ENCODE peak calls at places on chromosomes 7 and 10, in eight cellular contexts. F, S, I, E, G, T, L and U are unnamed samples.

GRCh38 chr10:6667679-6668270 is 87.7 kb upstream of the PRKCQ start:
- DNase-seq in F (peak; percentile 19), S (no peak), I (peak; percentile 24), E (no peak), G (peak; percentile 37), T (peak; percentile 23), L (peak; percentile 49), U (no peak)

GRCh38 chr10:80497187-80498038 is 40.3 kb upstream of the SH2D4B start:
- DNase-seq in F (no peak), S (peak; percentile 49), I (peak; percentile 70), E (peak; percentile 70), G (peak; percentile 50), T (no peak), L (no peak), U (no peak)

GRCh38 chr10:47026301-47027107 is 115.3 kb downstream of the PTPN20 start:
- DNase-seq in F (no peak), S (no peak), I (no peak), E (peak; percentile 48), G (no peak), T (no peak), L (no peak), U (no peak)

GRCh38 chr7:107966701-107967100 is 36.3 kb downstream of the LAMB1 start:
- DNase-seq in F (no peak), S (no peak), I (peak; percentile 96), E (no peak), G (peak; percentile 85), T (no peak), L (no peak), U (no peak)

GRCh38 chr10:72310241-72310633 is 36.5 kb downstream of the DDIT4 start:
- DNase-seq in F (no peak), S (no peak), I (no peak), E (no peak), G (peak; percentile 82), T (no peak), L (no peak), U (no peak)

GRCh38 chr10:80070068-80070467 is 8.4 kb upstream of the TMEM254 start:
- DNase-seq in F (no peak), S (no peak), I (no peak), E (no peak), G (no peak), T (no peak), L (no peak), U (no peak)

GRCh38 chr7:138705122-138705521 is 4.0 kb upstream of the SVOPL start:
- DNase-seq in F (no peak), S (no peak), I (no peak), E (peak; percentile 1), G (no peak), T (no peak), L (no peak), U (no peak)

GRCh38 chr7:93601363-93601762 is 26.8 kb upstream of the CALCR start:
- DNase-seq in F (no peak), S (no peak), I (no peak), E (no peak), G (peak; percentile 6), T (no peak), L (no peak), U (no peak)

GRCh38 chr10:46523119-46523880 is 33.2 kb downstream of the GPRIN2 start:
- DNase-seq in F (no peak), S (peak; percentile 51), I (peak; percentile 28), E (peak; percentile 82), G (peak; percentile 85), T (no peak), L (no peak), U (no peak)

GRCh38 chr10:14360515-14360914 is 29.8 kb upstream of the FRMD4A start:
- DNase-seq in F (no peak), S (no peak), I (no peak), E (no peak), G (no peak), T (no peak), L (no peak), U (no peak)

GRCh38 chr10:13089345-13089744 is 10.6 kb upstream of the OPTN start:
- DNase-seq in F (no peak), S (no peak), I (no peak), E (no peak), G (no peak), T (no peak), L (no peak), U (no peak)

GRCh38 chr10:51679841-51680240 is 19.6 kb downstream of the CSTF2T start:
- DNase-seq in F (no peak), S (no peak), I (no peak), E (no peak), G (no peak), T (no peak), L (no peak), U (no peak)

GRCh38 chr10:380313-380955 is 245.2 kb downstream of the ZMYND11 start:
- DNase-seq in F (no peak), S (no peak), I (no peak), E (no peak), G (no peak), T (no peak), L (no peak), U (no peak)

GRCh38 chr7:124208173-124208572 is 175.3 kb upstream of the TMEM229A start:
- DNase-seq in F (no peak), S (no peak), I (no peak), E (no peak), G (no peak), T (no peak), L (no peak), U (no peak)

GRCh38 chr10:97043563-97043855 is 142.2 kb downstream of the SLIT1 start:
- DNase-seq in F (no peak), S (no peak), I (no peak), E (no peak), G (no peak), T (no peak), L (no peak), U (no peak)

GRCh38 chr10:91740353-91740924 is 57.8 kb upstream of the TNKS2 start:
- DNase-seq in F (no peak), S (no peak), I (no peak), E (no peak), G (no peak), T (no peak), L (no peak), U (no peak)

GRCh38 chr10:36256166-36256565 is 614.1 kb upstream of the FZD8 start:
- DNase-seq in F (no peak), S (no peak), I (peak; percentile 75), E (no peak), G (no peak), T (no peak), L (no peak), U (no peak)

GRCh38 chr10:123146013-123146891 is 1.7 kb upstream of the HMX2 start:
- DNase-seq in F (no peak), S (no peak), I (no peak), E (no peak), G (no peak), T (no peak), L (no peak), U (peak; percentile 47)

GRCh38 chr7:40644454-40645188 is 509.8 kb downstream of the SUGCT start:
- DNase-seq in F (no peak), S (no peak), I (no peak), E (no peak), G (no peak), T (no peak), L (no peak), U (no peak)

GRCh38 chr7:110522751-110523200 is 568.2 kb upstream of the LRRN3 start:
- DNase-seq in F (no peak), S (no peak), I (no peak), E (no peak), G (peak; percentile 17), T (no peak), L (no peak), U (no peak)

GRCh38 chr10:75350791-75351190 is 50.8 kb downstream of the ZNF503 start:
- DNase-seq in F (no peak), S (no peak), I (peak; percentile 60), E (no peak), G (peak; percentile 49), T (no peak), L (no peak), U (no peak)

GRCh38 chr7:142808802-142809583 is 38.2 kb downstream of the PRSS2 start:
- DNase-seq in F (peak; percentile 87), S (no peak), I (no peak), E (no peak), G (peak; percentile 26), T (peak; percentile 93), L (peak; percentile 99), U (peak; percentile 73)

GRCh38 chr10:62584216-62584615 is 210.0 kb downstream of the ZNF365 start:
- DNase-seq in F (no peak), S (no peak), I (peak; percentile 99), E (no peak), G (peak; percentile 88), T (no peak), L (no peak), U (no peak)

GRCh38 chr7:155387066-155387620 is 70.8 kb upstream of the EN2 start:
- DNase-seq in F (no peak), S (no peak), I (no peak), E (no peak), G (no peak), T (no peak), L (no peak), U (no peak)

GRCh38 chr10:61973923-61974322 is 72.4 kb downstream of the ARID5B start:
- DNase-seq in F (no peak), S (no peak), I (no peak), E (no peak), G (no peak), T (no peak), L (peak; percentile 62), U (no peak)

GRCh38 chr10:71731791-71732190 is 12.2 kb upstream of the C10orf105 start:
- DNase-seq in F (no peak), S (no peak), I (no peak), E (no peak), G (no peak), T (no peak), L (no peak), U (no peak)

GRCh38 chr10:116683061-116683601 is 59.2 kb downstream of the HSPA12A start:
- DNase-seq in F (no peak), S (no peak), I (no peak), E (peak; percentile 43), G (no peak), T (no peak), L (no peak), U (no peak)

GRCh38 chr7:101411477-101411954 is 48.8 kb downstream of the COL26A1 start:
- DNase-seq in F (no peak), S (peak; percentile 77), I (no peak), E (no peak), G (no peak), T (no peak), L (no peak), U (no peak)

GRCh38 chr7:100476903-100477870 is 1.8 kb downstream of the TSC22D4 start:
- DNase-seq in F (no peak), S (no peak), I (no peak), E (no peak), G (no peak), T (no peak), L (peak; percentile 61), U (no peak)

GRCh38 chr7:41933427-41933826 is 230.5 kb upstream of the INHBA start:
- DNase-seq in F (no peak), S (no peak), I (no peak), E (no peak), G (no peak), T (no peak), L (no peak), U (no peak)

GRCh38 chr10:266974-267425 is 131.7 kb downstream of the ZMYND11 start:
- DNase-seq in F (no peak), S (no peak), I (peak; percentile 25), E (no peak), G (peak; percentile 50), T (no peak), L (peak; percentile 10), U (no peak)

GRCh38 chr10:43043342-43043772 is 33.5 kb upstream of the RET start:
- DNase-seq in F (no peak), S (no peak), I (no peak), E (peak; percentile 54), G (no peak), T (no peak), L (no peak), U (no peak)

GRCh38 chr10:121526801-121527221 is 71.4 kb downstream of the FGFR2 start:
- DNase-seq in F (no peak), S (no peak), I (no peak), E (no peak), G (no peak), T (no peak), L (peak; percentile 8), U (no peak)

GRCh38 chr7:665251-665650 is 61.2 kb upstream of the DNAAF5 start:
- DNase-seq in F (no peak), S (no peak), I (peak; percentile 71), E (no peak), G (no peak), T (no peak), L (no peak), U (no peak)